ENCODE peak calls at places on chromosome 11, in nine cellular contexts. B, R, O, X, J, L, W, M and K are unnamed samples.

GRCh38 chr11:11555228-11555627 is 66.6 kb downstream of the GALNT18 start:
- DNase-seq in J (peak; percentile 77), B (no peak), W (no peak), O (no peak), R (no peak), X (no peak), M (no peak), L (no peak), K (no peak)

GRCh38 chr11:119113716-119114115 is 6.6 kb downstream of the C2CD2L start:
- DNase-seq in W (no peak), L (no peak), J (no peak), X (no peak), M (no peak), B (no peak), R (no peak), O (no peak), K (no peak)

GRCh38 chr11:97364047-97364446 is 974.2 kb downstream of the JRKL start:
- DNase-seq in X (no peak), R (no peak), J (no peak), B (no peak), W (no peak), L (no peak), M (no peak), O (peak; percentile 23), K (no peak)

GRCh38 chr11:37076866-37077265 is 478.8 kb upstream of the RAG2 start:
- DNase-seq in O (no peak), W (no peak), J (no peak), R (no peak), L (no peak), X (no peak), B (no peak), M (no peak), K (no peak)

GRCh38 chr11:112165049-112165448 is 1.2 kb upstream of the IL18 start:
- DNase-seq in J (no peak), O (no peak), L (no peak), X (no peak), M (no peak), W (no peak), B (no peak), R (no peak), K (no peak)

GRCh38 chr11:36214484-36214883 is 74.7 kb downstream of the COMMD9 start:
- DNase-seq in M (no peak), X (no peak), W (no peak), L (peak; percentile 31), R (no peak), B (no peak), J (no peak), O (no peak), K (no peak)

GRCh38 chr11:93958991-93959390 is 62.2 kb upstream of the HEPHL1 start:
- DNase-seq in X (no peak), L (no peak), O (no peak), R (no peak), W (no peak), J (no peak), M (no peak), B (no peak), K (no peak)

GRCh38 chr11:35826949-35827348 is 116.9 kb upstream of the LDLRAD3 start:
- DNase-seq in M (no peak), J (no peak), X (no peak), B (no peak), O (no peak), L (no peak), W (no peak), R (no peak), K (no peak)

GRCh38 chr11:114060402-114061052 is 1.0 kb downstream of the ZBTB16 start:
- DNase-seq in O (peak; percentile 49), J (no peak), M (peak; percentile 50), R (no peak), X (peak; percentile 16), L (peak; percentile 85), B (peak; percentile 26), W (no peak), K (no peak)

GRCh38 chr11:127003260-127003981 is 2.9 kb upstream of the KIRREL3 start:
- DNase-seq in X (peak; percentile 17), W (peak; percentile 66), J (peak; percentile 47), R (no peak), M (peak; percentile 63), O (no peak), L (no peak), B (no peak), K (peak; percentile 47)

GRCh38 chr11:12587333-12587997 is 86.8 kb upstream of the TEAD1 start:
- DNase-seq in O (peak; percentile 78), B (no peak), J (no peak), L (no peak), W (no peak), X (no peak), R (no peak), M (no peak), K (peak; percentile 40)

GRCh38 chr11:63573881-63574855 is 11.0 kb upstream of the PLAAT2 start:
- DNase-seq in B (no peak), X (no peak), R (no peak), O (peak; percentile 72), L (no peak), M (no peak), J (no peak), W (no peak), K (no peak)

GRCh38 chr11:123576501-123576900 is 77.9 kb downstream of the SCN3B start:
- DNase-seq in B (no peak), R (no peak), W (no peak), X (no peak), L (no peak), M (no peak), O (no peak), J (no peak), K (no peak)

GRCh38 chr11:2308713-2309112 is 6.9 kb downstream of the TSPAN32 start:
- DNase-seq in W (no peak), B (no peak), L (no peak), X (no peak), R (no peak), O (no peak), M (no peak), J (no peak), K (no peak)

GRCh38 chr11:120525285-120526085 is 13.9 kb downstream of the GRIK4 start:
- DNase-seq in M (no peak), J (no peak), W (no peak), R (no peak), B (no peak), X (no peak), O (no peak), L (peak; percentile 53), K (no peak)

GRCh38 chr11:90756617-90757016 is 533.8 kb upstream of the CHORDC1 start:
- DNase-seq in X (no peak), R (no peak), W (no peak), M (no peak), L (no peak), B (no peak), J (no peak), O (no peak), K (no peak)

GRCh38 chr11:80436547-80436946 is 995.7 kb upstream of the TENM4 start:
- DNase-seq in J (no peak), B (no peak), X (no peak), M (no peak), O (no peak), R (no peak), W (no peak), L (no peak), K (no peak)

GRCh38 chr11:20112291-20113146 is 47.8 kb downstream of the DBX1 start:
- DNase-seq in W (no peak), B (no peak), O (peak; percentile 99), L (peak; percentile 92), R (no peak), X (no peak), M (no peak), J (peak; percentile 26), K (no peak)

GRCh38 chr11:35968386-35969088 is 24.7 kb downstream of the LDLRAD3 start:
- DNase-seq in L (no peak), X (no peak), O (peak; percentile 52), W (no peak), B (no peak), M (no peak), J (no peak), R (no peak), K (no peak)

GRCh38 chr11:70574725-70575347 is 176.5 kb downstream of the CTTN start:
- DNase-seq in W (no peak), X (no peak), J (no peak), L (peak; percentile 53), M (no peak), R (no peak), O (no peak), B (no peak), K (no peak)

GRCh38 chr11:18615628-18616392 is 16.2 kb downstream of the MISFA start:
- DNase-seq in M (no peak), O (peak; percentile 62), L (no peak), X (peak; percentile 81), B (no peak), J (no peak), R (no peak), W (no peak), K (no peak)

GRCh38 chr11:16902979-16903378 is 111.2 kb downstream of the PLEKHA7 start:
- DNase-seq in R (no peak), L (no peak), J (no peak), M (no peak), B (no peak), O (peak; percentile 26), W (no peak), X (peak; percentile 41), K (no peak)

GRCh38 chr11:87454246-87454645 is 416.5 kb downstream of the TMEM135 start:
- DNase-seq in O (peak; percentile 23), J (no peak), B (no peak), X (peak; percentile 26), M (no peak), W (no peak), L (no peak), R (no peak), K (no peak)

GRCh38 chr11:78420796-78421209 is 3.2 kb upstream of the GAB2 start:
- DNase-seq in O (peak; percentile 85), M (no peak), L (peak; percentile 81), R (no peak), J (no peak), B (peak; percentile 44), X (peak; percentile 65), W (no peak), K (no peak)

GRCh38 chr11:78313898-78314297 is 103.7 kb downstream of the GAB2 start:
- DNase-seq in R (no peak), O (no peak), W (no peak), L (no peak), B (no peak), X (no peak), M (no peak), J (no peak), K (no peak)

GRCh38 chr11:113577356-113578163 is 102.4 kb upstream of the DRD2 start:
- DNase-seq in L (no peak), J (peak; percentile 65), O (no peak), M (no peak), R (no peak), B (no peak), W (no peak), X (no peak), K (no peak)

GRCh38 chr11:114255289-114255688 is 40.9 kb upstream of the NNMT start:
- DNase-seq in R (no peak), J (no peak), W (no peak), M (no peak), L (peak; percentile 14), B (no peak), O (no peak), X (no peak), K (no peak)

GRCh38 chr11:78790784-78791183 is 216.1 kb upstream of the NARS2 start:
- DNase-seq in W (no peak), B (no peak), L (no peak), O (no peak), X (no peak), M (no peak), J (no peak), R (no peak), K (no peak)

GRCh38 chr11:98798333-98798732 is 222.4 kb upstream of the CNTN5 start:
- DNase-seq in R (no peak), W (no peak), L (no peak), M (no peak), O (no peak), J (no peak), B (no peak), X (no peak), K (no peak)